ENCODE peak calls at places on chromosomes 4 and X, in five cellular contexts. U, R, N, P and S are unnamed samples.

GRCh38 chrX:17567173-17567572 is 170.1 kb upstream of the SCML1 start:
- DNase-seq in R (no peak), U (no peak), N (no peak), P (no peak), S (no peak)

GRCh38 chr4:4864940-4865704 is 5.7 kb downstream of the MSX1 start:
- DNase-seq in P (no peak), U (no peak), N (no peak), R (peak), S (no peak)

GRCh38 chr4:76546282-76547166 is 111.5 kb downstream of the SHROOM3 start:
- DNase-seq in P (no peak), R (no peak), U (no peak), N (no peak), S (peak)

GRCh38 chr4:158255727-158256324 is 45.5 kb downstream of the TMEM144 start:
- DNase-seq in N (no peak), R (peak), U (peak), P (no peak), S (no peak)

GRCh38 chrX:29535212-29536162 is 679.9 kb upstream of the MAGEB2 start:
- DNase-seq in R (no peak), P (no peak), N (no peak), U (no peak), S (no peak)

GRCh38 chr4:150510176-150510875 is 71.6 kb upstream of the MAB21L2 start:
- DNase-seq in N (no peak), P (no peak), R (no peak), U (no peak), S (no peak)

GRCh38 chr4:99323761-99324160 is 2.6 kb upstream of the ADH1B start:
- DNase-seq in P (no peak), U (no peak), N (no peak), R (no peak), S (no peak)

GRCh38 chr4:40283968-40284367 is 51.2 kb upstream of the CHRNA9 start:
- DNase-seq in R (no peak), N (no peak), P (no peak), U (no peak), S (no peak)

GRCh38 chrX:68867458-68868166 is 38.8 kb downstream of the EFNB1 start:
- DNase-seq in R (no peak), P (no peak), N (no peak), U (no peak), S (no peak)

GRCh38 chr4:125801373-125801772 is 486.6 kb downstream of the FAT4 start:
- DNase-seq in R (no peak), N (no peak), P (no peak), U (no peak), S (no peak)

GRCh38 chr4:6957994-6958393 is 48.4 kb downstream of the TBC1D14 start:
- DNase-seq in U (no peak), P (peak), R (peak), N (no peak), S (no peak)
- H3K27ac ChIP-seq in U (no peak), P (no peak), R (no peak), N (no peak), S (no peak)

DNA sequence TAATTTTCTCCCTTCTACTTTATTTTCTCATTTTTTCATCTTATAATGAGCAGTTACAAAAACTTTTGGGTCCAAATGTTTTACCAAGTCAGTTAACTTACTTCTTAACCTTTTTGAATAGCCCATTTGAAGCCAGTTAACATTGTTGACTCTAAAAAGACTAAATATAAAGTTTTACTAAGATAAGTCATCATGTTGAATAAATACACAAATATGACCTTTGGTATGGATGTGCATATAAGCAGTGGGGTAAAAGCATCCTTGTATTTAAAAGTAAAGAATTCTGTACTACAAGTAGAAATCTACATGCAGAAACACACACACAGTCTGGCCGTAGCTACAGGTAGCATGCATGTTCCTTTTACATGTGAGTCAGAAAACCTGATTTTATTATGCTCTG is 533.1 kb upstream of the AGA start:
- DNase-seq in N (no peak), U (no peak), P (no peak), R (no peak), S (no peak)
- H3K27ac ChIP-seq in N (no peak), U (no peak), P (no peak), R (no peak), S (no peak)

DNA sequence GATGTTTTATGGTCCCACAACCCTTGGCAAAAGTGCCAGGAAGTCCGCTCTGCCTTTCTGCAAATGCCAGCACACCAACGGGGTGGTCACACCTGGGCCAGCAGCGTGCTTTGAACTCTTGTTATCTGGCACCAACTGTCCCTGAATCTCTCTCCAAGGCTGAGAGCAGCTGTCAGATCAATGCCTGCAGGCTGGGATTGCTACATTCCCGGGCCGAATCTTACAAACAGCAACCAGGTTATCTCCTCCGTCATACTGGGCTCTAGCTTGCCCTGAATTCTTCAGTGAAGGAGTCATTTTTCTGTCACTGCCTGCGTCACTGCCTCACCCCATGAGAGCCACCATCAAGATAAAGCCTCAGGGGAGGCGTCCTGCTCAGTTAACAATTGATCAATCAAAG is 329.3 kb upstream of the PPARGC1A start:
- DNase-seq in R (no peak), U (no peak), P (no peak), N (no peak), S (peak)
- H3K27ac ChIP-seq in R (no peak), U (no peak), P (no peak), N (no peak), S (peak)

DNA sequence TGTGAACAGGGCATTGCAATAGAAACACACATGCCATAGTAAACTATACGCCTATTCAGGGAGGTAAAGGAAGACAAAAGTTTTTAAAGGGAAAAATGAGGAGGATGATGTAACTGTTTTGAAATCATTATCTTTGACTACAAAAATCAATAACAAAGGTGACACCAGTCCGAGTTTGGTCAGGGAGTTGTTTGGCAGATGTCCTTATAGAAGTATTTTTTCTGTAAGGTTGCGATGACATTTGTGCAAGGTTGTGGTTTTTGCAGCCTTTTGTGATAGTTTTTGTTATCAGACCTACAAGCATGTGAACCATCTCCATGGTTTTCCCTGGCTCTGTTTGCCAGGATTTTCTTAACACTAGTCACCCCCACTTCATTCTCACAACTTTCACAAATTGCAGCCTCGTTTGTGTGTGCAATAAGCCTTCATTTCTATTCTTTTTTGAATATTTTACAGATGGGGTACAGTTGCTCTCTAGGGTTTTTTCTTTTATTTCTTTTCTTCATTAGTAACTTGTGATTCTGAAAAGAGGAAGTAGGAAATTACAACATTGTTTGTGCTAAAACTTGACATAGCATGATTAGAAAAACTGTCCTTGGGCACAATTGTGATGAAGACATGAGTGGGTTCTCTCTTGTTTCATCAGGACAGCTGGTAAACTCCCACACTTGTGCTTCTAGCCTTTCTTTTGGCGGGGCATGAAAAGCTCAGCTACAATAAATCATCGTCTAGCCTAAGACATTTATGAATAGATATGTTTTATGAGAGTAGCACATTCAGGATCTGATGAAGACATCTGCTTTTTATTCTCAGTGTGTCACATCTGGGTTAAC is 60.2 kb upstream of the PNPLA4 start:
- DNase-seq in N (no peak), U (no peak), R (no peak), P (no peak), S (no peak)
- H3K27ac ChIP-seq in N (no peak), U (no peak), R (no peak), P (no peak), S (peak)